ENCODE peak calls at places on chromosomes 16 and 17, in four cellular contexts. A is fibroblast of villous mesenchyme, Y is cardiac fibroblast, C is RWPE2. N is an unnamed sample.

GRCh38 chr17:81852237-81852636 is 8.1 kb downstream of the P4HB start:
- DNase-seq in Y (no peak), C (no peak), A (no peak), N (no peak)

GRCh38 chr16:73172621-73173312 is 124.8 kb upstream of the ZFHX3 start:
- DNase-seq in A (peak), C (no peak), Y (peak), N (peak)

GRCh38 chr16:2979669-2980226 is 498 bp downstream of the PKMYT1 start:
- DNase-seq in Y (no peak), A (no peak), C (no peak), N (no peak)

GRCh38 chr17:74206332-74206818 is 2.9 kb downstream of the RPL38 start:
- DNase-seq in A (no peak), Y (no peak), C (no peak), N (no peak)

GRCh38 chr17:20063665-20064648 is 54.8 kb downstream of the SPECC1 start:
- DNase-seq in A (peak), Y (peak), C (peak), N (peak)

GRCh38 chr16:52469775-52470174 is 77.2 kb downstream of the TOX3 start:
- DNase-seq in C (no peak), Y (no peak), A (no peak), N (peak)

GRCh38 chr17:18992454-18993130 is 12.0 kb downstream of the FAM83G start:
- DNase-seq in C (no peak), A (no peak), Y (no peak), N (no peak)

GRCh38 chr17:80220709-80221215 is 535 bp downstream of the SLC26A11 start:
- DNase-seq in A (peak), Y (peak), C (no peak), N (no peak)

GRCh38 chr16:69711115-69711740 is 15.1 kb downstream of the NQO1 start:
- DNase-seq in Y (peak), A (peak), C (peak), N (peak)

GRCh38 chr16:81567987-81568748 is 123.6 kb downstream of the CMIP start:
- DNase-seq in C (no peak), A (peak), Y (peak), N (peak)

GRCh38 chr16:47855431-47855830 is 300.4 kb downstream of the ABCC12 start:
- DNase-seq in C (no peak), A (no peak), Y (no peak), N (no peak)

GRCh38 chr16:81817789-81818304 is 38.8 kb downstream of the PLCG2 start:
- DNase-seq in C (no peak), Y (no peak), A (no peak), N (no peak)

GRCh38 chr16:24091125-24091524 is 165.0 kb upstream of the CACNG3 start:
- DNase-seq in A (no peak), Y (no peak), C (no peak), N (no peak)

GRCh38 chr17:49728425-49728824 is 20.7 kb upstream of the SLC35B1 start:
- DNase-seq in Y (no peak), C (no peak), A (no peak), N (no peak)

GRCh38 chr16:19735074-19735867 is 17.2 kb downstream of the IQCK start:
- DNase-seq in Y (no peak), C (no peak), A (no peak), N (no peak)

GRCh38 chr16:58128721-58129096 is 472 bp downstream of the CFAP20 start:
- DNase-seq in Y (no peak), C (no peak), A (no peak), N (no peak)

GRCh38 chr17:30332057-30332542 is 1.8 kb downstream of the TMIGD1 start:
- DNase-seq in C (no peak), A (peak), Y (peak), N (peak)

DNA sequence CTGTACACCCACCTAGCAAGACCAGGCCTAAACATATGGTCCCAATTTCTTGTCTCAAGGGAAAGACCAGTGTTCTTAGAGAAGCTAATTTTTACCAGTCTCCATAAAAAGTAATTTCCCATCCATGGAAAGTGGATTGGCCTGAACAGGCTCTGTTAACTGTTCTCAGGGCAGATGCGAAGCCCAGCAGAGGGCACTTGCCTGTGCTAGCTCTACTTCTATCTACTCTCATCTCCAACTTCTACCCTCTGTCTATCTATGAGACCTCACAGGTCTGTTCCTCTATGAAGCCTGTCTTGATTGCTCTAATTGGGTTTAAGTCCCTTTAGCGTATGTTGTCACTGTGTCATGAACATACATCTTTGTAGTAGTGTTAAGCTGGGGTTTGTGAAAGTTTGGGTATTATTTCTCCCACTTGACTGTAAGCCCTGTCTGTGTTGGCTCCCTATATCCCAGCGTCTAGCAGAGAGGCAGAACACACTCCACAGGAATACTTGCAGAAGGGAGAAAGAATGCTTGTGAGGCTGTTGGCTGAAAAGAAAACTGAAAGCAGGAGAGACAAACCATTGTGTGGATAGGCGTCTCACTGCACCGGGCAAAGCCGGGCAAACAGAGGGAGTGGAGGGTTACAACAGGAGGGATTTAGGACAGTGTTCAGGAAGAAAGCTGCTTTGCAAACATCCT is 167.2 kb upstream of the MAF start:
- DNase-seq in A (peak), C (no peak), Y (peak), N (peak)
- TF ChIP-seq CTCF in A (peak), C (peak), Y (peak), N (peak)

DNA sequence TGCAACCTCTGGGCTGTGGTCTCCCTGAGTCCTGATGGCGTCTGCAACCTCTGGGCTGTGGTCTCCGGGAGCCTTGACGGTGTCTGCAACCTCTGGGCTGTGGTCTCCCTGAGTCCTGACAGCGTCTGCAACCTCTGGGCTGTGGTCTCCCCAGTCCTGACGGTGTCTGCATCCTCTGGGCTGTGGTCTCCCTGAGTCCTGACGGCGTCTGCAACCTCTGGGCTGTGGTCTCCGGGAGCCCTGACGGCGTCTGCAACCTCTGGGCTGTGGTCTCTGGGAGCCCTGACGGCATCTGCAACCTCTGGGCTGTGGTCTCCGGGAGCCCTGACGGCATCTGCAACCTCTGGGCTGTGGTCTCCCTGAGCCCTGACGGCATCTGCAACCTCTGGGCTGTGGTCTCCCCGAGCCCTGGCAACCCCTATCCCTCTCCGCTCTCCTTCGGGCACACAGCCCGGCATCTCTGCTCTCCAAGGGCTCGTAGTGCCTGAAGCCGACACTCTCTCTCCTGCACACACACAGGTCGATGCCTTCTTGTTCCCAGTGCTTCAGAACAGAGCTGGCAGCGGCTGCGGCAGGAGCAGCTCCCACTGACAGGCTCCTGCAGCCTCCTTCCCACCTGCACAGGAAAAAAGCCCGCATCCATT is 45.6 kb downstream of the METRNL start:
- DNase-seq in A (no peak), Y (no peak), C (no peak), N (no peak)
- H3K4me3 ChIP-seq in A (no peak), Y (no peak), C (no peak), N (no peak)

GRCh38 chr17:13017623-13018462 is at the start of gene ELAC2:
- DNase-seq in Y (peak), C (peak), A (peak), N (peak)
- TF ChIP-seq CTCF in Y (no peak), C (peak), A (no peak), N (no peak)

DNA sequence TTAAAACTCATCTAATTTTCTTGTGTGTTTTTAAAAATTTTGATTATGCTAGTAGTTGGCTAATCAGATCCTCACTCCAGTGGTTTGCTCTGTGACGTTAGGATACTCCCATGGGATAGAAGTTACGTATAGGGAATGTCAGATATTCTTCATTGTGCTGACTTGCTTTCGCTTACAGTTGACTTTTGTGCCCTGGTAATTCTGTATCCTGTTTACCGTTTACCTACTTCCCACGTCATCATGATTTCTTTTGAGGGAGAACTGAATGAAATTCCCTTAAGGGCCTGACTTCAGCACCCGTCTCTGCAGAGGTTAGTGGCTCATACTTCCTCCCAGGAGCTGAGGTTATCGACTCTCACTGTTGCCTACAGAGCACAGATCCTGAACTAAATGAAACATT is 2.6 kb downstream of the PRKAR1A start:
- DNase-seq in Y (peak), A (peak), C (no peak), N (peak)
- H3K4me3 ChIP-seq in Y (peak), A (peak), C (peak), N (peak)

DNA sequence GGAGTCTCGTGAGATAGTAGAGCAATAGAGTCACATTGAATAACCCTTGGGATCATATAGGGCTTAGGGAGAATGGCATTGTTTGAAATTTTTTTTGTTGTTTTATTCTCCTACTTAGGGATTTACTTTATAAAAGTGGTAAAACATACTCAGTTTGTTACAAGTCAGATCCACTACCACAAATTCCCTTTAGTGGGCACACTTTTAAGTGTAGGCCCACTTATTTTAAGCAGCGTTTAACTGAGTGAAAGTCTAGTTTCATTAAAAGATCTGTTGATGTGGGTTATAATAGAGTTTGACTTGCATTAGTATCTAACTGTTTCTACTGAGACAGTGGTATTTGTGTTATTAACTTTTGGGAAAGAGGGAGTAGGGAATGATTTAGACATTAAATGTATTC is 49.3 kb downstream of the USP10 start:
- DNase-seq in A (no peak), Y (no peak), C (no peak), N (no peak)
- TF ChIP-seq CTCF in A (no peak), Y (no peak), C (no peak), N (no peak)

GRCh38 chr16:50696575-50697420 is 3.4 kb downstream of the NOD2 start:
- DNase-seq in A (peak), Y (peak), C (peak), N (peak)

GRCh38 chr16:50699345-50700159 is 6.1 kb downstream of the NOD2 start:
- DNase-seq in Y (peak), C (peak), A (peak), N (peak)

GRCh38 chr16:50697421-50697715 is 4.0 kb downstream of the NOD2 start:
- DNase-seq in C (no peak), A (no peak), Y (no peak), N (no peak)

GRCh38 chr16:50696126-50696525 is 2.7 kb downstream of the NOD2 start:
- DNase-seq in Y (no peak), A (no peak), C (no peak), N (no peak)

GRCh38 chr16:50697881-50698767 is 4.7 kb downstream of the NOD2 start:
- DNase-seq in A (peak), Y (peak), C (no peak), N (peak)
- H3K4me3 ChIP-seq in A (peak), Y (peak), C (no peak), N (peak)

GRCh38 chr17:78727476-78728229 is 54.4 kb downstream of the CYTH1 start:
- DNase-seq in Y (no peak), A (no peak), C (no peak), N (no peak)
- TF ChIP-seq CTCF in Y (no peak), A (no peak), C (no peak), N (no peak)

DNA sequence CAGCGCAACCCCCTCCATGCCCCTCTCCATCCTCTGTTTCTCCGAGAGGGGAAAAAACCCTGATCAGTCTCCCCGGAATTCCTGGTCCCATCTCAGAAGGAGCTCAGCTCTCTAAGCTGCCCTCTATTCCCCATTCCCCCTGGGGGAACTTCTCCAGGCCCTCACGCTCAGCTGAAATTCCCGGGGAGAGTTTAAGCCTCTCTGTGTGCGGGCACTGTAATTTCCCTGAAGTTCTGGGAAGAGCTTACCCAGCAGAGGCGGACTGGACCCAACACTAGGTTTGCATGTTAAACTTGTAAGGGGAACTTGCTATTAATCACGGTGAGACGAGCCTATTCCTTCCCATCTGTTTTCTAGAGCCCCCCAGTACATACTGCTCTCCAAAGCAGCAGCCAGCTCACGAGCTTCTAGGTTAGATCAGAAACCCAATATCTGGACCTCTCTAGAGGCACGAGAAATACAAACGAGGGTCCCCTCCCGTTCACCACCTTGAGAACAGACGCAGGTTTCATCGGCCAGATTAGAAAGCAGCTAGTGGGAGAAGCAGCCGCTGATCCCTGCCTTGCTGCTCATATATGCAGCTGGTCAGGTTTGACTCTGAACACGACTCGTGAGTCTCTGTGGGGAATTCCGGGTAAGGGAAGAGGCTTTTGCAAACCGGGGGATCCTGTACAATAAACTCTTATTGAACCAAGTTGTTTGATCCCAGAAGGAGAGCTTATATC is 1.4 kb downstream of the VAT1L start:
- DNase-seq in C (no peak), Y (no peak), A (peak), N (no peak)
- H3K4me3 ChIP-seq in C (no peak), Y (no peak), A (peak), N (no peak)